ENCODE peak calls at places on chromosome 5, in nine cellular contexts. H is adipocyte, E is G401, N is HT-29, C is H54, W is T-helper 2 cell, O is upper lobe of right lung, S is AG10803, R is adrenal gland. Q is an unnamed sample.

GRCh38 chr5:154892370-154892771 is 33.9 kb downstream of the CNOT8 start:
- DNase-seq in W (no peak), H (no peak), E (no peak), N (no peak), C (no peak), S (no peak), O (no peak), R (no peak), Q (no peak)

GRCh38 chr5:154408806-154409205 is 37.0 kb upstream of the SAP30L start:
- DNase-seq in C (no peak), E (peak; percentile 81), O (no peak), H (no peak), N (no peak), S (no peak), R (no peak), W (no peak), Q (no peak)

GRCh38 chr5:27020965-27021364 is 17.4 kb downstream of the CDH9 start:
- DNase-seq in S (peak; percentile 3), R (no peak), H (peak; percentile 45), C (no peak), N (peak; percentile 65), E (peak; percentile 27), W (no peak), O (no peak), Q (no peak)

GRCh38 chr5:139593716-139594319 is 32.7 kb downstream of the UBE2D2 start:
- DNase-seq in H (peak; percentile 47), E (no peak), N (no peak), O (no peak), S (peak; percentile 33), C (peak; percentile 19), W (no peak), R (peak; percentile 49), Q (no peak)

GRCh38 chr5:850511-851006 is at the start of gene ZDHHC11:
- DNase-seq in E (peak; percentile 41), R (peak; percentile 69), N (no peak), C (no peak), S (no peak), W (no peak), O (peak; percentile 85), H (no peak), Q (no peak)

GRCh38 chr5:58925627-58926545 is 343.0 kb downstream of the RAB3C start:
- DNase-seq in H (no peak), N (no peak), C (no peak), W (no peak), E (peak; percentile 94), S (no peak), R (peak; percentile 60), O (no peak), Q (no peak)

GRCh38 chr5:122805481-122805880 is 30.6 kb downstream of the SNX2 start:
- DNase-seq in O (no peak), S (peak; percentile 53), C (no peak), H (peak; percentile 41), E (no peak), W (no peak), N (no peak), R (no peak), Q (no peak)

GRCh38 chr5:65062684-65063083 is 294.0 kb downstream of the CWC27 start:
- DNase-seq in R (peak; percentile 60), S (peak; percentile 98), E (no peak), H (peak; percentile 95), W (no peak), N (no peak), O (no peak), C (peak; percentile 55), Q (no peak)

GRCh38 chr5:158589939-158590338 is 509.8 kb downstream of the EBF1 start:
- DNase-seq in H (no peak), O (no peak), S (no peak), W (no peak), N (no peak), E (no peak), C (no peak), R (no peak), Q (no peak)

GRCh38 chr5:140038373-140038957 is 4.6 kb downstream of the NRG2 start:
- DNase-seq in C (no peak), E (peak; percentile 41), H (peak; percentile 58), O (no peak), R (no peak), S (peak; percentile 22), N (no peak), W (no peak), Q (peak; percentile 39)

GRCh38 chr5:147690595-147690994 is 91.9 kb downstream of the JAKMIP2 start:
- DNase-seq in C (peak; percentile 5), E (no peak), N (peak; percentile 59), R (no peak), S (no peak), H (no peak), W (no peak), O (no peak), Q (no peak)

GRCh38 chr5:172714491-172715420 is 56.2 kb downstream of the DUSP1 start:
- DNase-seq in E (peak; percentile 71), N (peak; percentile 86), O (peak; percentile 90), C (peak; percentile 90), W (peak; percentile 55), R (peak; percentile 95), S (peak; percentile 59), H (peak; percentile 90), Q (peak; percentile 75)

GRCh38 chr5:73507062-73507461 is 8.8 kb downstream of the BTF3 start:
- DNase-seq in H (peak; percentile 18), E (no peak), R (no peak), N (no peak), O (no peak), W (no peak), S (no peak), C (no peak), Q (no peak)

GRCh38 chr5:142110046-142110531 is 1.5 kb downstream of the NDFIP1 start:
- DNase-seq in H (peak; percentile 77), S (peak; percentile 52), O (no peak), C (no peak), W (no peak), E (peak; percentile 60), R (peak; percentile 71), N (peak; percentile 36), Q (peak; percentile 36)

GRCh38 chr5:59007460-59008063 is 424.7 kb downstream of the RAB3C start:
- DNase-seq in N (peak; percentile 48), W (no peak), H (peak; percentile 69), S (peak; percentile 41), E (peak; percentile 60), C (no peak), R (no peak), O (no peak), Q (peak; percentile 15)

GRCh38 chr5:96963267-96963666 is 27.4 kb downstream of the LNPEP start:
- DNase-seq in C (peak; percentile 13), O (no peak), N (no peak), S (peak; percentile 79), W (no peak), R (peak; percentile 76), H (peak; percentile 39), E (peak; percentile 65), Q (no peak)

GRCh38 chr5:51882647-51883046 is 499.4 kb downstream of the ISL1 start:
- DNase-seq in C (no peak), O (no peak), H (no peak), R (no peak), N (peak; percentile 77), W (no peak), S (no peak), E (no peak), Q (no peak)

GRCh38 chr5:150787659-150788058 is 9.1 kb downstream of the SMIM3 start:
- DNase-seq in E (no peak), O (no peak), N (no peak), C (no peak), H (no peak), W (no peak), R (no peak), S (no peak), Q (no peak)